ENCODE peak calls at places on chromosomes 16 and 17, in six cellular contexts. One of them, this sample, is unnamed.

GRCh38 chr16:9518054-9518453 is 426.6 kb downstream of the HAPSTR1 start:
- DNase-seq in OCI-LY7: no peak
- DNase-seq in PC-9: no peak
- DNase-seq in mammary epithelial cell: peak; percentile 17
- DNase-seq in IMR-90: no peak
- DNase-seq in mesendoderm: no peak
- DNase-seq in this sample: no peak

GRCh38 chr17:47251421-47251940 is 2.1 kb upstream of the ITGB3 start:
- DNase-seq in mesendoderm: peak; percentile 79
- DNase-seq in OCI-LY7: no peak
- DNase-seq in PC-9: no peak
- DNase-seq in mammary epithelial cell: no peak
- DNase-seq in IMR-90: no peak
- DNase-seq in this sample: no peak

GRCh38 chr17:46140645-46141197 is 52.5 kb downstream of the KANSL1 start:
- DNase-seq in OCI-LY7: no peak
- DNase-seq in PC-9: no peak
- DNase-seq in mesendoderm: no peak
- DNase-seq in mammary epithelial cell: no peak
- DNase-seq in IMR-90: no peak
- DNase-seq in this sample: peak; percentile 56

GRCh38 chr16:77171750-77172635 is 19.0 kb upstream of the MON1B start:
- DNase-seq in IMR-90: peak; percentile 59
- DNase-seq in OCI-LY7: peak; percentile 69
- DNase-seq in PC-9: peak; percentile 56
- DNase-seq in mesendoderm: peak; percentile 67
- DNase-seq in mammary epithelial cell: peak; percentile 51
- DNase-seq in this sample: peak; percentile 86

GRCh38 chr17:66650490-66650877 is 184.4 kb upstream of the CACNG5 start:
- DNase-seq in mesendoderm: no peak
- DNase-seq in mammary epithelial cell: no peak
- DNase-seq in PC-9: no peak
- DNase-seq in OCI-LY7: no peak
- DNase-seq in IMR-90: no peak
- DNase-seq in this sample: no peak

GRCh38 chr16:81465375-81465943 is 20.9 kb downstream of the CMIP start:
- DNase-seq in IMR-90: no peak
- DNase-seq in mammary epithelial cell: no peak
- DNase-seq in OCI-LY7: no peak
- DNase-seq in mesendoderm: no peak
- DNase-seq in PC-9: no peak
- DNase-seq in this sample: no peak

GRCh38 chr17:3804503-3804931 is 3.5 kb upstream of the ITGAE start:
- DNase-seq in IMR-90: peak; percentile 38
- DNase-seq in OCI-LY7: peak; percentile 57
- DNase-seq in mammary epithelial cell: no peak
- DNase-seq in PC-9: no peak
- DNase-seq in mesendoderm: no peak
- DNase-seq in this sample: no peak

GRCh38 chr17:80027043-80027435 is 8.6 kb downstream of the TBC1D16 start:
- DNase-seq in OCI-LY7: no peak
- DNase-seq in mammary epithelial cell: no peak
- DNase-seq in IMR-90: no peak
- DNase-seq in mesendoderm: no peak
- DNase-seq in PC-9: no peak
- DNase-seq in this sample: no peak

GRCh38 chr16:27366687-27367462 is 35.1 kb upstream of the IL21R start:
- DNase-seq in OCI-LY7: no peak
- DNase-seq in mammary epithelial cell: no peak
- DNase-seq in IMR-90: no peak
- DNase-seq in PC-9: no peak
- DNase-seq in mesendoderm: no peak
- DNase-seq in this sample: no peak

GRCh38 chr17:78492116-78492799 is 84.9 kb downstream of the DNAH17 start:
- DNase-seq in mesendoderm: no peak
- DNase-seq in IMR-90: no peak
- DNase-seq in OCI-LY7: no peak
- DNase-seq in PC-9: no peak
- DNase-seq in mammary epithelial cell: no peak
- DNase-seq in this sample: no peak

GRCh38 chr17:57758654-57759053 is 13.6 kb upstream of the CCDC182 start:
- DNase-seq in mesendoderm: no peak
- DNase-seq in IMR-90: no peak
- DNase-seq in PC-9: no peak
- DNase-seq in OCI-LY7: no peak
- DNase-seq in mammary epithelial cell: no peak
- DNase-seq in this sample: no peak

GRCh38 chr16:12147681-12148479 is 171.3 kb downstream of the SNX29 start:
- DNase-seq in mesendoderm: peak; percentile 60
- DNase-seq in mammary epithelial cell: no peak
- DNase-seq in IMR-90: no peak
- DNase-seq in OCI-LY7: peak; percentile 93
- DNase-seq in PC-9: no peak
- DNase-seq in this sample: peak; percentile 59

GRCh38 chr16:28261916-28262315 is 30.4 kb upstream of the SBK1 start:
- DNase-seq in IMR-90: no peak
- DNase-seq in OCI-LY7: no peak
- DNase-seq in mesendoderm: no peak
- DNase-seq in mammary epithelial cell: no peak
- DNase-seq in PC-9: no peak
- DNase-seq in this sample: no peak

GRCh38 chr17:82493517-82493840 is 26.1 kb upstream of the FOXK2 start:
- DNase-seq in mammary epithelial cell: no peak
- DNase-seq in mesendoderm: peak; percentile 19
- DNase-seq in PC-9: peak; percentile 62
- DNase-seq in OCI-LY7: no peak
- DNase-seq in IMR-90: no peak
- DNase-seq in this sample: no peak

GRCh38 chr17:66578781-66579489 is 256.0 kb upstream of the CACNG5 start:
- DNase-seq in IMR-90: no peak
- DNase-seq in mesendoderm: peak; percentile 27
- DNase-seq in PC-9: no peak
- DNase-seq in mammary epithelial cell: no peak
- DNase-seq in OCI-LY7: no peak
- DNase-seq in this sample: no peak

GRCh38 chr17:76452646-76453430 is at the start of gene UBE2O:
- DNase-seq in mesendoderm: peak; percentile 98
- DNase-seq in PC-9: peak; percentile 67
- DNase-seq in mammary epithelial cell: peak; percentile 76
- DNase-seq in OCI-LY7: peak; percentile 96
- DNase-seq in IMR-90: peak; percentile 80
- DNase-seq in this sample: peak; percentile 97

GRCh38 chr16:55003306-55003705 is 72.6 kb downstream of the IRX5 start:
- DNase-seq in PC-9: no peak
- DNase-seq in mammary epithelial cell: no peak
- DNase-seq in IMR-90: no peak
- DNase-seq in mesendoderm: no peak
- DNase-seq in OCI-LY7: no peak
- DNase-seq in this sample: no peak

GRCh38 chr16:68486671-68487495 is 38.6 kb upstream of the SMPD3 start:
- DNase-seq in IMR-90: no peak
- DNase-seq in mammary epithelial cell: no peak
- DNase-seq in OCI-LY7: peak; percentile 67
- DNase-seq in PC-9: no peak
- DNase-seq in mesendoderm: no peak
- DNase-seq in this sample: no peak

GRCh38 chr17:43579570-43580140 is 33.5 kb upstream of the ETV4 start:
- DNase-seq in IMR-90: peak; percentile 95
- DNase-seq in mammary epithelial cell: peak; percentile 91
- DNase-seq in mesendoderm: no peak
- DNase-seq in OCI-LY7: no peak
- DNase-seq in PC-9: peak; percentile 89
- DNase-seq in this sample: no peak

GRCh38 chr16:19346335-19346922 is 60.9 kb downstream of the CLEC19A start:
- DNase-seq in PC-9: no peak
- DNase-seq in mesendoderm: no peak
- DNase-seq in OCI-LY7: peak; percentile 4
- DNase-seq in IMR-90: no peak
- DNase-seq in mammary epithelial cell: no peak
- DNase-seq in this sample: no peak

GRCh38 chr16:12661656-12662172 is 142.0 kb downstream of the CPPED1 start:
- DNase-seq in IMR-90: peak; percentile 13
- DNase-seq in mesendoderm: peak; percentile 84
- DNase-seq in PC-9: no peak
- DNase-seq in mammary epithelial cell: peak; percentile 11
- DNase-seq in OCI-LY7: peak; percentile 65
- DNase-seq in this sample: peak; percentile 75

GRCh38 chr16:627458-628239 is 3.1 kb upstream of the WFIKKN1 start:
- DNase-seq in PC-9: no peak
- DNase-seq in mesendoderm: no peak
- DNase-seq in mammary epithelial cell: no peak
- DNase-seq in IMR-90: no peak
- DNase-seq in OCI-LY7: no peak
- DNase-seq in this sample: no peak

GRCh38 chr17:10563991-10564660 is 14.7 kb upstream of the MYH2 start:
- DNase-seq in mammary epithelial cell: no peak
- DNase-seq in PC-9: no peak
- DNase-seq in mesendoderm: no peak
- DNase-seq in OCI-LY7: no peak
- DNase-seq in IMR-90: no peak
- DNase-seq in this sample: no peak

GRCh38 chr17:80295559-80295958 is 34.9 kb downstream of the RNF213 start:
- DNase-seq in mesendoderm: no peak
- DNase-seq in IMR-90: no peak
- DNase-seq in PC-9: no peak
- DNase-seq in mammary epithelial cell: no peak
- DNase-seq in OCI-LY7: no peak
- DNase-seq in this sample: no peak

GRCh38 chr17:28042721-28043291 is 329 bp downstream of the NLK start:
- DNase-seq in OCI-LY7: no peak
- DNase-seq in mesendoderm: no peak
- DNase-seq in IMR-90: no peak
- DNase-seq in PC-9: no peak
- DNase-seq in mammary epithelial cell: no peak
- DNase-seq in this sample: no peak

GRCh38 chr17:5838661-5839300 is 231.4 kb upstream of the WSCD1 start:
- DNase-seq in OCI-LY7: peak; percentile 7
- DNase-seq in mammary epithelial cell: no peak
- DNase-seq in mesendoderm: no peak
- DNase-seq in IMR-90: no peak
- DNase-seq in PC-9: no peak
- DNase-seq in this sample: peak; percentile 44

GRCh38 chr17:59762826-59763374 is 55.4 kb downstream of the VMP1 start:
- DNase-seq in mesendoderm: no peak
- DNase-seq in PC-9: no peak
- DNase-seq in IMR-90: no peak
- DNase-seq in mammary epithelial cell: no peak
- DNase-seq in OCI-LY7: no peak
- DNase-seq in this sample: no peak
- H3K4me2 ChIP-seq in mesendoderm: no peak overlapping the region
- H3K4me2 ChIP-seq in PC-9: peak overlapping the region; percentile 33
- H3K4me2 ChIP-seq in IMR-90: peak overlapping the region; percentile 49
- H3K4me2 ChIP-seq in mammary epithelial cell: peak overlapping the region; percentile 57
- H3K4me2 ChIP-seq in OCI-LY7: no peak overlapping the region
- H3K4me2 ChIP-seq in this sample: peak overlapping the region; percentile 14

GRCh38 chr17:68184141-68184571 is 63.7 kb upstream of the AMZ2 start:
- DNase-seq in OCI-LY7: no peak
- DNase-seq in IMR-90: no peak
- DNase-seq in mesendoderm: no peak
- DNase-seq in PC-9: peak; percentile 68
- DNase-seq in mammary epithelial cell: no peak
- DNase-seq in this sample: no peak
- H3K27ac ChIP-seq in OCI-LY7: peak overlapping the region; percentile 90
- H3K27ac ChIP-seq in IMR-90: no peak overlapping the region
- H3K27ac ChIP-seq in mesendoderm: no peak overlapping the region
- H3K27ac ChIP-seq in PC-9: peak overlapping the region; percentile 53
- H3K27ac ChIP-seq in mammary epithelial cell: no peak overlapping the region
- H3K27ac ChIP-seq in this sample: peak overlapping the region; percentile 93

DNA sequence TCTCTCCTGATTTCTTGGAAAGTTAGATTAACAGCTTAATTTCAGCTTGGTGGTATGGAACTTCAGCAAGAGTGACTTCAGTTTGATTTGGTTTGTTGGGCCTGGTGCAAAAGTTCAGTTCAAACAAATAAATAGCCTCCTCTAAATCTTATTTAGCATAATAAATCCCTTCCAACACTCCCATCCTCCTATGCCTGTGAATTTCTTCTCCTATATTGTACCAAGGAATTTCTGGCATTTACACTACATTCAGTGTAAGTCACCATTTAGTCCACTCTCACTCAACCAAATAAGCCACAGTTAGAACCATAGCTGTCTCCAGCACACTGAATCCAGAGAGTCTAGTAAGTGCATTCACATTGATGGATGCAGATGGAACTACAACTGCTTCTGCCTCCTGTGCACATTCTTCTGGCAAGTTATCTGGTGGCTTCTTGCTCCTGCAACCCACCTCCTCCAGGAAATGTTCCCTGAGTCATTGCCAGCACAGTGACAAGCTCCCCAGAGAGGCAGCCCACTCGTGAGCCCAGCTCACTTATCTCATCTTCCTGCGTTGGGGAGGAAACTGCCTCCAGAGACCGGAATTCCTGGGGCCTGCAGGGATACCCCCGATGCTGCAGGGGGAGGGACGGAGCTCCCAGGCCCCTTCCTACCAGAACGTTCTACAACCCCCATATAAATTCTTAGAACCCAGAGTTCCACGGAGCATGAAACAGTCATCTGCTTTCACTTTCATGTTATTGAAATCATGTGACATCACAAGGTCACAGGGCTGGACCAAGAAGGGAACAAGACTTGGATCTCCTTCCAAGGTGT is 318.3 kb downstream of the PHKB start:
- DNase-seq in OCI-LY7: no peak
- DNase-seq in mammary epithelial cell: no peak
- DNase-seq in mesendoderm: peak; percentile 4
- DNase-seq in IMR-90: peak; percentile 28
- DNase-seq in PC-9: no peak
- DNase-seq in this sample: peak; percentile 76
- H3K4me2 ChIP-seq in OCI-LY7: peak overlapping the region; percentile 43
- H3K4me2 ChIP-seq in mammary epithelial cell: no peak overlapping the region
- H3K4me2 ChIP-seq in mesendoderm: no peak overlapping the region
- H3K4me2 ChIP-seq in IMR-90: peak overlapping the region; percentile 91
- H3K4me2 ChIP-seq in PC-9: peak overlapping the region; percentile 26
- H3K4me2 ChIP-seq in this sample: peak overlapping the region; percentile 63

DNA sequence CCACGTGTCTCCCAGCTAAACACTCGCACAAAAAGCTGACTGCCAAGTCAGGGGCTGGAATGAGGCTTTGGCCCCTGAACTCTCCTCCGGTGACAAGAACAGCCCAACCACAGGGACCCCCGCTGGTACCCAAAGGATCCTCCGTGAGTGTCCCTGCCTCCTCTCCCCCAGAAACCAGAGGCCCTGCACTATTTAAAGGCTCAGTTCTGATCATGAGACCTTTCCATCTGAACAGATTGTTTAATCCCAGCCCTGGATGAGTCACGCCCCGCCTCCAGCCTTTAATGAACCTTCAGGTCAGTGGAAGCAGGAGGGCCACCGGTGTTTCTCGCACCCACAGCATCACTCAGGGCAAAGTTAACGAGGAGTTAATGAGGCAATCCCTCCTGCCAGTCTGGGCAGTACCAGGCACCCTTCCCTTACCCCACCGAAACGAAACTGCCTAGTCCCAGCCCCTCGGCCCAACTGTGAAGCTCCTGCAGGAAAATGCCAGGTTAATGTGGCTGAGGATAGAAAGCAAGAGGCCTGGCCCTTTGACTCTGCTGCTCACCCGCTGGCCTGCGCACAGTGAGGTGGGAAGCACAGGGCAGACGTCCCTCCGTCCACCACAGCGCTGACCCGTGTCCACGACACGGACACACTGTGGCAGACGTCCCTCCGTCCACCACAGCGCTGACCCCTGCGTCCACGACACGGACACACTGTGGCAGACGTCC is 32.4 kb downstream of the TIMM22 start:
- DNase-seq in IMR-90: peak; percentile 73
- DNase-seq in mammary epithelial cell: peak; percentile 20
- DNase-seq in mesendoderm: no peak
- DNase-seq in OCI-LY7: no peak
- DNase-seq in PC-9: no peak
- DNase-seq in this sample: no peak
- H3K27ac ChIP-seq in IMR-90: peak overlapping the region; percentile 85
- H3K27ac ChIP-seq in mammary epithelial cell: no peak overlapping the region
- H3K27ac ChIP-seq in mesendoderm: no peak overlapping the region
- H3K27ac ChIP-seq in OCI-LY7: no peak overlapping the region
- H3K27ac ChIP-seq in PC-9: no peak overlapping the region
- H3K27ac ChIP-seq in this sample: no peak overlapping the region